ENCODE peak calls at places on chromosomes 4 and X, in nine cellular contexts. X is AG09309, C is AG10803, Z is tibial nerve, R is fibroblast of lung, J is K562, N is AG09319, L is lower lobe of right lung, P is cardiac fibroblast. E is an unnamed sample.
A peak's percentile ranks its signal among the peaks of the same experiment; 100 is the strongest.

GRCh38 chr4:46441116-46441859 is 51.4 kb upstream of the GABRA2 start:
- DNase-seq in X (no peak), C (no peak), Z (no peak), R (peak; percentile 87), J (no peak), N (no peak), L (no peak), P (no peak), E (peak; percentile 55)

GRCh38 chr4:71206763-71207162 is 132.1 kb upstream of the SLC4A4 start:
- DNase-seq in X (no peak), C (peak; percentile 75), Z (no peak), R (peak; percentile 74), J (no peak), N (no peak), L (no peak), P (no peak), E (no peak)

GRCh38 chr4:113695328-113696169 is 66.0 kb downstream of the CAMK2D start:
- DNase-seq in X (no peak), C (no peak), Z (no peak), R (peak; percentile 40), J (no peak), N (no peak), L (no peak), P (peak; percentile 46), E (no peak)

GRCh38 chr4:40055873-40056721 is 553 bp upstream of the N4BP2 start:
- DNase-seq in X (peak; percentile 64), C (peak; percentile 90), Z (peak; percentile 46), R (peak; percentile 93), J (peak; percentile 80), N (peak; percentile 75), L (peak; percentile 84), P (peak; percentile 91), E (peak; percentile 95)

GRCh38 chrX:148577711-148578110 is 77.3 kb downstream of the AFF2 start:
- DNase-seq in X (no peak), C (peak; percentile 9), Z (no peak), R (no peak), J (no peak), N (no peak), L (no peak), P (no peak), E (no peak)

GRCh38 chrX:54066841-54067240 is 22.6 kb upstream of the PHF8 start:
- DNase-seq in X (no peak), C (peak; percentile 56), Z (no peak), R (peak; percentile 20), J (no peak), N (peak; percentile 2), L (no peak), P (no peak), E (peak; percentile 6)

GRCh38 chr4:6663596-6664393 is 23.3 kb downstream of the MRFAP1 start:
- DNase-seq in X (no peak), C (no peak), Z (no peak), R (no peak), J (no peak), N (no peak), L (no peak), P (no peak), E (no peak)

GRCh38 chrX:17679820-17680219 is 57.5 kb upstream of the SCML1 start:
- DNase-seq in X (no peak), C (no peak), Z (no peak), R (no peak), J (no peak), N (no peak), L (no peak), P (no peak), E (no peak)

GRCh38 chrX:67607436-67607835 is 63.6 kb downstream of the AR start:
- DNase-seq in X (peak; percentile 29), C (peak; percentile 83), Z (no peak), R (peak; percentile 43), J (no peak), N (no peak), L (no peak), P (no peak), E (no peak)

GRCh38 chrX:49977319-49978090 is 55.1 kb downstream of the CLCN5 start:
- DNase-seq in X (no peak), C (no peak), Z (no peak), R (no peak), J (no peak), N (no peak), L (no peak), P (no peak), E (no peak)

GRCh38 chr4:54959656-54960055 is 165.7 kb downstream of the KDR start:
- DNase-seq in X (peak; percentile 85), C (peak; percentile 99), Z (no peak), R (peak; percentile 47), J (no peak), N (peak; percentile 71), L (no peak), P (peak; percentile 56), E (no peak)

GRCh38 chrX:135389717-135390116 is 32.0 kb upstream of the SMIM10L2A start:
- DNase-seq in X (no peak), C (no peak), Z (no peak), R (no peak), J (no peak), N (no peak), L (no peak), P (no peak), E (peak; percentile 76)

GRCh38 chrX:44898411-44899221 is 25.6 kb downstream of the KDM6A start:
- DNase-seq in X (no peak), C (no peak), Z (no peak), R (peak; percentile 40), J (peak; percentile 63), N (no peak), L (no peak), P (no peak), E (no peak)

GRCh38 chrX:153875391-153876111 is 10.4 kb downstream of the L1CAM start:
- DNase-seq in X (no peak), C (peak; percentile 8), Z (peak; percentile 19), R (peak; percentile 11), J (peak; percentile 65), N (no peak), L (peak; percentile 53), P (peak; percentile 44), E (peak; percentile 42)

GRCh38 chrX:17692709-17693346 is 44.5 kb upstream of the SCML1 start:
- DNase-seq in X (no peak), C (peak; percentile 46), Z (no peak), R (peak; percentile 71), J (peak; percentile 1), N (peak; percentile 45), L (no peak), P (peak; percentile 3), E (peak; percentile 37)

GRCh38 chr4:69653147-69653546 is at the start of gene UGT2A1:
- DNase-seq in X (no peak), C (no peak), Z (no peak), R (no peak), J (no peak), N (no peak), L (no peak), P (no peak), E (no peak)
- TF ChIP-seq CTCF in X (no peak), C (no peak), Z (no peak), R (no peak), J (no peak), N (no peak), L (no peak), P (no peak), E (no peak)

DNA sequence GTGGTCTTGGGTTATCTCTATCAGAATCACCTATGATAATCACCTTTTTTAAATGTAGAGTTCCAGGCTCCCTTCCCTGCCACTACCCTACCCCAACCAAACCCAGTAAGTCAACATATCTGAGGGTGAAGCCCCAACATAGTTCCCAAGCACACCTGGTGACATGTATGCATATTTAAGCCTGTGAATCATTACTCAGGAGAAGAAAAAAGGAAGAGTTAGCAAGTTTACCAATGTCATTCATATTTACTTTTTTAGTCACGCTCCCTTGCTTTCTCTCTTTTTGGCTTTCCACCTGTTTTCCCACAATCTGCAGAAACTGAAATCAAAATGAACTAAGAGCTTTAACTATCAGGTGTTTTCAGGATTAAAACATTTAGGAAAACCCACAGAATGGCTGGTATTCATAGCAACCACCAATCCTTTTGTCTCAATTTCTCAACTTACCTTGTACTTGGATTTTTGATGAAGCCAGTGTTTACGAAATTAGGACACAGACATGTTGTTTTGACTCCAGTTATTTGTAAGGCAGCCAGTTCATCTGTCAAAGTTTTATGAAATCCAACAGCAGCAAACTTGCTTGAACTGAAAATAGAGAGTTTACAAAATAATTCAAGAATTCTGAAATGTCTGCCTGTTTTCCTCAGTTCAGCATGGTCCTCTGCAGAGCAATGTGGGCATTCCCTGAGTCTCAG is 34.0 kb downstream of the HSD17B11 start:
- DNase-seq in X (no peak), C (peak; percentile 18), Z (no peak), R (no peak), J (no peak), N (no peak), L (no peak), P (no peak), E (peak; percentile 14)
- TF ChIP-seq CTCF in X (no peak), C (no peak), Z (no peak), R (no peak), J (no peak), N (no peak), L (no peak), P (no peak), E (no peak)

GRCh38 chrX:30190426-30190825 is 24.9 kb upstream of the MAGEB2 start:
- DNase-seq in X (no peak), C (no peak), Z (no peak), R (no peak), J (no peak), N (no peak), L (no peak), P (no peak), E (no peak)

GRCh38 chrX:30196322-30196721 is 19.0 kb upstream of the MAGEB2 start:
- DNase-seq in X (no peak), C (no peak), Z (no peak), R (peak; percentile 1), J (peak; percentile 17), N (no peak), L (no peak), P (peak; percentile 3), E (peak; percentile 26)
- TF ChIP-seq CTCF in X (no peak), C (peak; percentile 22), Z (no peak), R (no peak), J (peak; percentile 4), N (no peak), L (no peak), P (no peak), E (peak; percentile 28)

GRCh38 chr4:102826890-102827673 is at the start of gene UBE2D3:
- DNase-seq in X (peak; percentile 92), C (peak; percentile 98), Z (peak; percentile 92), R (peak; percentile 98), J (peak; percentile 94), N (peak; percentile 95), L (peak; percentile 96), P (peak; percentile 99), E (peak; percentile 90)
- TF ChIP-seq CTCF in X (no peak), C (peak; percentile 7), Z (no peak), R (peak; percentile 15), J (peak; percentile 11), N (peak; percentile 9), L (peak; percentile 14), P (no peak), E (no peak)

DNA sequence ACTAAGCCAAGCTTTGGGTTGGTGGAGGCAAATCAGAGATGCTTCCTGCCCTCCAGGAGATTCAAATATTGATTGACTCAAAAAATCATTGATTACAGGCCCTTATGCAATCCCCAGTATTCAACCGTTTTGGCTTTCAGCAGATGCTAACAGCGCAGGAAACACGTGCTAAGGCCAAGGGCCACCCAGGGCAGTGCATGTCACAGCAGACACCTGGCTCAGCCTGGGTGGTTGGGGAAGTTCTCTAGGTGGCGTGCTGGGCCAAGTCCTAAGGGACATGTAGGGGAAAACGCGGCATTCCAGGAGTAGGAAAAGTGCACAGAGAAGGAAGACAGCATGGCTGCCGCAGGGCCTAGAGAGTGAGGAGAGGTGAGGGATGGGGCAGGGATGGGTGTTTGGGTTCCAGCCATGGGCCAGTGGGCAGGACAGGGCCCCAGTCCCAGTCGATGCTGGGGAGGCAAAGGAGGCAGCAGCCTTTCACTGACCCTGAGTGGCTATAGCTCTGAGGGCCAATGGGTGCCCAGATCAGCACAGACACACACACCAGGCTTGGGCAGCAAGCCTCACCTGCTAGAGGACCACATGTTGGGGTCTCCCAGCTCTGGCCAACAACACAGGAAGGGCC is 239.1 kb downstream of the EVC2 start:
- DNase-seq in X (no peak), C (no peak), Z (no peak), R (no peak), J (no peak), N (no peak), L (no peak), P (no peak), E (no peak)
- TF ChIP-seq CTCF in X (no peak), C (no peak), Z (no peak), R (no peak), J (no peak), N (no peak), L (no peak), P (no peak), E (no peak)

E was measured in MCF 10A.